ENCODE peak calls at places on chromosome 1, in five cellular contexts. N is K562, H is HepG2, L is SK-N-SH, G is GM12878. E is an unnamed sample. For H3K4me1, the result is how much of the 10 kb centered on the place peaks cover.

GRCh38 chr1:2971146-2971501 is 50.1 kb upstream of the ACTRT2 start:
- DNase-seq in N (no peak), L (no peak), H (no peak), G (no peak), E (no peak)

GRCh38 chr1:39900662-39901485 is 843 bp downstream of the MYCL start:
- DNase-seq in G (no peak), H (no peak), N (peak), L (peak), E (peak)

GRCh38 chr1:53580009-53580400 is 120.8 kb downstream of the DMRTB1 start:
- DNase-seq in L (no peak), H (no peak), G (no peak), N (no peak), E (no peak)

GRCh38 chr1:91699339-91699970 is 186.5 kb downstream of the TGFBR3 start:
- DNase-seq in L (no peak), H (no peak), N (no peak), G (no peak), E (peak)

GRCh38 chr1:20584890-20585289 is 4.0 kb upstream of the CDA start:
- DNase-seq in H (peak), G (no peak), L (no peak), N (no peak), E (peak)

GRCh38 chr1:160607051-160608032 is 28.0 kb upstream of the CD84 start:
- DNase-seq in N (peak), G (peak), L (peak), H (peak), E (peak)

GRCh38 chr1:236204043-236204442 is 61.7 kb downstream of the GPR137B start:
- DNase-seq in L (no peak), G (no peak), N (no peak), H (no peak), E (peak)

GRCh38 chr1:24018611-24019580 is 38.8 kb upstream of the SRSF10 start:
- DNase-seq in N (peak), G (no peak), H (peak), L (peak), E (peak)

GRCh38 chr1:232244426-232244825 is 385.5 kb downstream of the SIPA1L2 start:
- DNase-seq in H (no peak), G (no peak), N (no peak), L (no peak), E (no peak)

GRCh38 chr1:153251087-153251486 is 8.4 kb upstream of the LORICRIN start:
- DNase-seq in L (no peak), H (no peak), G (no peak), N (no peak), E (no peak)

GRCh38 chr1:110292327-110292741 is 46.8 kb upstream of the RBM15 start:
- DNase-seq in G (no peak), H (no peak), L (no peak), N (no peak), E (peak)

GRCh38 chr1:222974496-222974895 is 159.7 kb downstream of the DISP1 start:
- DNase-seq in G (no peak), H (no peak), L (no peak), N (no peak), E (peak)

GRCh38 chr1:51523931-51524330 is 4.9 kb upstream of the EPS15 start:
- DNase-seq in N (no peak), G (no peak), L (no peak), H (no peak), E (no peak)

GRCh38 chr1:1157914-1158710 is 15.6 kb upstream of the TTLL10 start:
- DNase-seq in L (no peak), N (peak), G (no peak), H (peak), E (no peak)

GRCh38 chr1:229040630-229041358 is 230.1 kb upstream of the RAB4A start:
- DNase-seq in G (no peak), N (no peak), H (no peak), L (no peak), E (no peak)

GRCh38 chr1:172272087-172272486 is 148.4 kb upstream of the C1orf105 start:
- DNase-seq in H (no peak), G (no peak), N (no peak), L (no peak), E (no peak)

GRCh38 chr1:6171546-6172124 is 8.5 kb downstream of the CHD5 start:
- DNase-seq in N (peak), L (peak), G (no peak), H (peak), E (no peak)

GRCh38 chr1:198160946-198161614 is 4.3 kb downstream of the NEK7 start:
- DNase-seq in G (no peak), L (no peak), N (no peak), H (no peak), E (no peak)

GRCh38 chr1:198162091-198162767 is 5.4 kb downstream of the NEK7 start:
- DNase-seq in L (no peak), H (peak), G (no peak), N (no peak), E (no peak)

GRCh38 chr1:198158766-198159589 is 2.2 kb downstream of the NEK7 start:
- DNase-seq in L (peak), G (no peak), N (peak), H (peak), E (peak)

GRCh38 chr1:198157847-198158765 is 1.3 kb downstream of the NEK7 start:
- DNase-seq in G (no peak), N (no peak), H (no peak), L (peak), E (peak)

GRCh38 chr1:198161718-198162090 is 4.9 kb downstream of the NEK7 start:
- DNase-seq in L (no peak), N (no peak), H (no peak), G (no peak), E (no peak)
- H3K4me1 ChIP-seq in L (under half), N (under half), H (half or more), G (under half), E (under half)

GRCh38 chr1:233255145-233255544 is 40.4 kb downstream of the PCNX2 start:
- DNase-seq in N (no peak), G (no peak), L (no peak), H (no peak), E (no peak)

GRCh38 chr1:233254039-233254362 is 41.5 kb downstream of the PCNX2 start:
- DNase-seq in L (no peak), H (no peak), G (no peak), N (no peak), E (peak)

GRCh38 chr1:233256789-233257188 is 38.7 kb downstream of the PCNX2 start:
- DNase-seq in H (no peak), N (no peak), G (no peak), L (no peak), E (no peak)

GRCh38 chr1:233257786-233258185 is 37.7 kb downstream of the PCNX2 start:
- DNase-seq in N (no peak), H (no peak), L (no peak), G (no peak), E (no peak)

GRCh38 chr1:233256191-233256590 is 39.3 kb downstream of the PCNX2 start:
- DNase-seq in H (no peak), N (no peak), L (peak), G (no peak), E (no peak)
- TF ChIP-seq MXI1 in H (no peak), N (no peak), L (no peak), G (no peak), E (no peak)

GRCh38 chr1:224732367-224733006 is 116.4 kb downstream of the CNIH3 start:
- DNase-seq in G (no peak), H (peak), N (no peak), L (no peak), E (no peak)

GRCh38 chr1:224733021-224733911 is 117.1 kb downstream of the CNIH3 start:
- DNase-seq in L (peak), H (peak), N (no peak), G (peak), E (peak)

GRCh38 chr1:224731633-224732032 is 115.5 kb downstream of the CNIH3 start:
- DNase-seq in G (no peak), N (no peak), H (no peak), L (no peak), E (no peak)

GRCh38 chr1:224730540-224730939 is 114.4 kb downstream of the CNIH3 start:
- DNase-seq in G (no peak), N (no peak), L (no peak), H (no peak), E (no peak)

DNA sequence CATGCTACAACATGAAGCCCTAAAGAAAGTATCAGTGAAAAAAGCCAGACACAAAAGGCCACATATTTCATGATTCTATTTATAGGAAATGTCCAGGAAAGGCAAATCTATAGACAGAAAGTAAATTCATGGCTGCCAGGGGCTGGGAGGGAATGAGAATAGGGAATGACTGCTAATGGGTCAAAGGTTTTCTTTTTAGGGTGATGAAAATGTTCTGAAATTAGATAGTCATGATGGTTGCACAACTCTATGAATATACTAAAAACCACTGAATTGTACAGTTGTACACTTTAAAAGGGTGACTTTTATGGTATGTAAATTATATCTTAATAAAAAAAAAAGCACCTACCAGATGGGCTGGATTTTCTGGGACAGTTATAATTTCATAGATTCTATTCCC is 114.8 kb downstream of the CNIH3 start:
- DNase-seq in L (no peak), H (no peak), G (no peak), N (no peak), E (peak)
- H3K4me1 ChIP-seq in L (under half), H (under half), G (under half), N (under half), E (under half)

GRCh38 chr1:67719329-67720196 is 34.6 kb downstream of the GADD45A start:
- DNase-seq in N (no peak), G (no peak), L (no peak), H (no peak), E (no peak)
- TF ChIP-seq MXI1 in N (no peak), G (no peak), L (no peak), H (no peak), E (no peak)

GRCh38 chr1:159535907-159536306 is at the start of gene OR10J5:
- DNase-seq in H (no peak), N (no peak), L (no peak), G (no peak), E (no peak)
- H3K4me1 ChIP-seq in H (under half), N (under half), L (under half), G (under half), E (under half)

DNA sequence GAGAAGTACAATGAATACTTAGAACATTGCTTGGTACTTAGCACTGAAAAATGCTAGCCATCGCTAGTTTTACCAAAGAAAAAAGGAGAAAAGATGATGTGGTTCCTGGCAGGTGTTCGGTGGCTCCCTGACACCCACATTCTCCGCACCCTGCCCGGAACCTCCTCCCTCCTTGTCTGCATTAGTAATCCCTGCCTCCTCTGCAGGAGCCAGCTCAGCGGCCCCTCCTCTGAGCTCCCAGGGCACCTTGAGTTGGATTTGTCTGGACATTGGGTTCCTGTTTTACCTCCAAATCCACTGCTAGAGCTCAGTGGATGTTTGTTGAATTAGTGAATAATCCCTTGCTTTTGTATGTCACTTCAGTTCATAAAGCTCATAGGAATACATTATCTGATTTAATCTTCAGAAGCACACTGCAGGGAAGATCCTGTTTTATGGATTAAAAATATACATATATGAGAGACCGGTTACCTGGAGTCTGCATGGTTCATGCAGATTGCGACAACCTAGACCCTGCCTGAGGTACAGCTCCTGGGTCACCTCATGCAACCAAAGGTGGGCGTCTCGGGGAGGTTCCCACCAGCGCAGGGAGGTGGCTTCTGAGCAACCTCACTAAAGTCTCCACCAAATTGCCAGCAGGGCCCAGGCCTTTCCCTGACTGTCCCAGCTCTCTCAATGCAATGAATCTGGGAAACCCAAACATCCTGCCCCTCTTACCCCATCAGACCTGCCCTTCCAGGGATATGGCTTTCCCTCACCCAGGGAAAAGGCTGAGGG is 24.2 kb downstream of the PCAT6 start:
- DNase-seq in L (no peak), H (no peak), G (no peak), N (no peak), E (no peak)
- TF ChIP-seq MXI1 in L (no peak), H (no peak), G (no peak), N (no peak), E (no peak)

GRCh38 chr1:201918343-201918742 is 28.0 kb downstream of the LMOD1 start:
- DNase-seq in L (no peak), H (no peak), G (no peak), N (no peak), E (no peak)
- H3K4me1 ChIP-seq in L (under half), H (under half), G (under half), N (under half), E (under half)

E was measured in IMR-90.